ENCODE peak calls at places on chromosomes 11 and 22, in seven cellular contexts. G is adrenal gland, H is prostate gland, J is nephron progenitor cell, P is A549, V is left lung, B is lower leg skin. L is an unnamed sample.

GRCh38 chr22:50420015-50420414 is 54.8 kb downstream of the SBF1 start:
- DNase-seq in G (no peak), H (no peak), J (no peak), P (no peak), V (peak), B (no peak), L (no peak)

GRCh38 chr11:63532150-63532549 is 4.5 kb upstream of the PLAAT4 start:
- DNase-seq in G (no peak), H (no peak), J (no peak), P (no peak), V (no peak), B (no peak), L (no peak)

GRCh38 chr11:33207408-33207985 is 46.2 kb upstream of the CSTF3 start:
- DNase-seq in G (no peak), H (no peak), J (no peak), P (no peak), V (no peak), B (no peak), L (no peak)

GRCh38 chr11:108754901-108755625 is 90.2 kb downstream of the DDX10 start:
- DNase-seq in G (peak), H (no peak), J (no peak), P (no peak), V (no peak), B (peak), L (no peak)

GRCh38 chr22:49553518-49554295 is 274.0 kb downstream of the BRD1 start:
- DNase-seq in G (peak), H (no peak), J (peak), P (no peak), V (no peak), B (no peak), L (peak)

GRCh38 chr11:25943777-25944661 is 387.9 kb upstream of the ANO3 start:
- DNase-seq in G (no peak), H (no peak), J (no peak), P (no peak), V (peak), B (no peak), L (no peak)

GRCh38 chr22:50184004-50184461 is 1.7 kb upstream of the TRABD start:
- DNase-seq in G (peak), H (peak), J (peak), P (peak), V (peak), B (no peak), L (no peak)

GRCh38 chr22:39351689-39352214 is 2.0 kb downstream of the SYNGR1 start:
- DNase-seq in G (no peak), H (no peak), J (peak), P (no peak), V (no peak), B (no peak), L (no peak)

GRCh38 chr22:42368379-42369249 is 63.6 kb downstream of the NFAM1 start:
- DNase-seq in G (no peak), H (no peak), J (peak), P (no peak), V (peak), B (no peak), L (no peak)

GRCh38 chr22:25062378-25063095 is 110.0 kb downstream of the KIAA1671 start:
- DNase-seq in G (no peak), H (no peak), J (no peak), P (no peak), V (no peak), B (no peak), L (no peak)

GRCh38 chr11:100328626-100329340 is 358.3 kb upstream of the ARHGAP42 start:
- DNase-seq in G (no peak), H (no peak), J (no peak), P (peak), V (no peak), B (no peak), L (no peak)

GRCh38 chr11:73520358-73521061 is 77.4 kb downstream of the FAM168A start:
- DNase-seq in G (no peak), H (no peak), J (no peak), P (no peak), V (no peak), B (no peak), L (no peak)

GRCh38 chr11:62105611-62106245 is 18.1 kb upstream of the INCENP start:
- DNase-seq in G (no peak), H (no peak), J (no peak), P (no peak), V (no peak), B (no peak), L (no peak)

GRCh38 chr22:49688516-49689254 is 139.0 kb downstream of the BRD1 start:
- DNase-seq in G (no peak), H (no peak), J (no peak), P (no peak), V (no peak), B (no peak), L (peak)

GRCh38 chr11:19696904-19697303 is 15.7 kb upstream of the NAV2 start:
- DNase-seq in G (no peak), H (no peak), J (no peak), P (no peak), V (no peak), B (no peak), L (no peak)

GRCh38 chr22:37088108-37088605 is 21.4 kb downstream of the TMPRSS6 start:
- DNase-seq in G (no peak), H (no peak), J (no peak), P (peak), V (peak), B (peak), L (no peak)

GRCh38 chr11:14971865-14972580 is at the start of gene CALCA:
- DNase-seq in G (no peak), H (no peak), J (peak), P (no peak), V (peak), B (no peak), L (no peak)

GRCh38 chr11:131460931-131461330 is 90.5 kb downstream of the NTM start:
- DNase-seq in G (no peak), H (no peak), J (no peak), P (no peak), V (no peak), B (no peak), L (no peak)

GRCh38 chr11:93249437-93250210 is 51.8 kb upstream of the SLC36A4 start:
- DNase-seq in G (no peak), H (no peak), J (no peak), P (no peak), V (no peak), B (no peak), L (no peak)

GRCh38 chr22:50702261-50702671 is 29.6 kb downstream of the SHANK3 start:
- DNase-seq in G (no peak), H (no peak), J (no peak), P (no peak), V (peak), B (no peak), L (no peak)

GRCh38 chr22:29867260-29867659 is 15.7 kb upstream of the MTMR3 start:
- DNase-seq in G (no peak), H (no peak), J (no peak), P (no peak), V (no peak), B (no peak), L (no peak)

GRCh38 chr22:48936391-48936790 is 891.3 kb downstream of the BRD1 start:
- DNase-seq in G (no peak), H (no peak), J (no peak), P (no peak), V (no peak), B (no peak), L (peak)

GRCh38 chr22:30602049-30602448 is 4.9 kb upstream of the TCN2 start:
- DNase-seq in G (no peak), H (no peak), J (no peak), P (peak), V (no peak), B (no peak), L (no peak)

GRCh38 chr22:33565580-33565995 is 354.7 kb downstream of the LARGE1 start:
- DNase-seq in G (no peak), H (no peak), J (no peak), P (no peak), V (no peak), B (no peak), L (no peak)

GRCh38 chr11:68870470-68870869 is 28.8 kb upstream of the CPT1A start:
- DNase-seq in G (no peak), H (peak), J (no peak), P (no peak), V (no peak), B (no peak), L (no peak)

GRCh38 chr11:77510095-77510494 is 36.2 kb upstream of the PAK1 start:
- DNase-seq in G (no peak), H (peak), J (no peak), P (no peak), V (no peak), B (no peak), L (no peak)

GRCh38 chr11:77512092-77512491 is 38.2 kb upstream of the PAK1 start:
- DNase-seq in G (no peak), H (no peak), J (no peak), P (no peak), V (no peak), B (no peak), L (no peak)

GRCh38 chr11:77505956-77506355 is 32.1 kb upstream of the PAK1 start:
- DNase-seq in G (no peak), H (peak), J (no peak), P (no peak), V (no peak), B (no peak), L (no peak)

GRCh38 chr11:77506857-77507256 is 33.0 kb upstream of the PAK1 start:
- DNase-seq in G (no peak), H (peak), J (no peak), P (no peak), V (no peak), B (no peak), L (no peak)

DNA sequence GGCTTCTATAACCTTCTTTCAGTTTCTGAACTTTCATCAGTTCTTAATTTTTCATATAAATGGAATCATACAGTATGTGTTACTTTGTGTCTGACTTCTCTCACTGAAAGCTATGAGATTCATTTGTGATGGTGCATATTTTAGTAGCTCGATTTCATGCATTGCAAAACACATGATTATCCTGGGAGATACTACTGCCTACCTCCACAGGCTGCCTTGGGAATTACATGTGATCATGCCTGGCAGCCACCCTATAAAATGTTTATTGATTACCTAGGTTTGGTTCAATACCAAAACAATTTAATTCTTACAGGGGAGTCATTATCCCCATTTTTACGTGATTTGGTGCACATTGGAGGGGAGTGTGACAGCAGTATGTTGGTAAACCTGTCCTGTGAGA is 34.1 kb upstream of the PAK1 start:
- DNase-seq in G (no peak), H (no peak), J (no peak), P (no peak), V (no peak), B (no peak), L (no peak)
- TF ChIP-seq CTCF in G (no peak), H (no peak), J (no peak), P (no peak), V (no peak), B (no peak), L (peak)

GRCh38 chr11:12523180-12523924 is 146.0 kb downstream of the PARVA start:
- DNase-seq in G (no peak), H (no peak), J (no peak), P (no peak), V (no peak), B (no peak), L (no peak)
- TF ChIP-seq CTCF in G (no peak), H (no peak), J (no peak), P (no peak), V (no peak), B (no peak), L (no peak)

GRCh38 chr22:46444390-46444854 is 93.0 kb downstream of the CELSR1 start:
- DNase-seq in G (no peak), H (no peak), J (no peak), P (peak), V (peak), B (no peak), L (no peak)
- TF ChIP-seq CTCF in G (no peak), H (no peak), J (no peak), P (no peak), V (no peak), B (no peak), L (no peak)

DNA sequence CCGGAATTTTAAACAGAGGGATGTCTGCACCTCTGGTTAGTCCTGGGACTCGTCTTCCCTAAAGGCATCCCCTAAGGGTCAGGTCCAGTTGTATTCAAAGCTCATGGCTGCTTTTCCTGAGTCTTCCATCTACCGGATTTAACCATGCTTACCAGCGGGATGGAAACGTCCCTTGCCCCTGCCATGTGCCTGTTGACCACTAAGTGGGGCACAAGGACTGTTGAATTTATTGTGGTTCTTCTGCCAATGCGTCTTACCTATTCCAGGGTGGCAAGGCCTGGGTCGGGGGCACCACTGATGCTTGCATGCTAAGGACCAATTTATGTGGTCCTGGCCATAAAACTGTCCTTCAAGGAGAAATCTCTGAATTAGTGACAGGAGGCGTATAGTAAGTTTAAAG is 25.6 kb downstream of the ANKRD42 start:
- DNase-seq in G (no peak), H (no peak), J (peak), P (peak), V (no peak), B (no peak), L (no peak)
- TF ChIP-seq CTCF in G (peak), H (no peak), J (peak), P (peak), V (no peak), B (no peak), L (peak)

GRCh38 chr22:27636716-27637503 is 164.6 kb downstream of the MN1 start:
- DNase-seq in G (no peak), H (no peak), J (no peak), P (no peak), V (no peak), B (no peak), L (no peak)

GRCh38 chr22:27637604-27638003 is 164.0 kb downstream of the MN1 start:
- DNase-seq in G (no peak), H (no peak), J (no peak), P (no peak), V (no peak), B (no peak), L (no peak)

GRCh38 chr22:27634043-27634442 is 167.5 kb downstream of the MN1 start:
- DNase-seq in G (no peak), H (no peak), J (no peak), P (no peak), V (no peak), B (no peak), L (no peak)

GRCh38 chr22:27635435-27635834 is 166.1 kb downstream of the MN1 start:
- DNase-seq in G (no peak), H (no peak), J (no peak), P (no peak), V (no peak), B (no peak), L (no peak)

DNA sequence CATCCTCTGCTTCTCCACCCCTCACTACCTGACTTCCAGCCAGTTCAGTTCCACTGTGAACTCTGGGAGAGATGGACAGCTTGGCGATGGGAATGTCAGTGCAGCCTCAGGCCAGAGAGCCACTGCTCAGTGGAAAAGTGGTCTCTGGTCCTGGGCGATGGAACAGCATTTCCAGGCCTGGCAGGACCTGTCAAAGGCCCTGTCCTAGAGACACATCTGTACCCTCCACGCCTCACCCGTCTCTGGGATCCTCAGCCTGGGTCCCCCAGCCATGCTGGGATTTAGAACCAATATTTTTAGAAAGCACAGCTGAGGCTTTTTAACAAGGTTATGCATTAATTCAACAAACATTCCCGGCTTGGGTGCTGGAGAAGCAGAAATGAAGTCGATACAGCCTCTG is 165.7 kb downstream of the MN1 start:
- DNase-seq in G (no peak), H (no peak), J (no peak), P (no peak), V (no peak), B (no peak), L (no peak)
- TF ChIP-seq CTCF in G (no peak), H (no peak), J (no peak), P (no peak), V (no peak), B (no peak), L (no peak)